ENCODE peak calls at places on chromosomes 5 and 9, in eight cellular contexts. Y is stimulated activated CD4-positive, alpha-beta T cell treated with anti-CD3 and anti-CD28 coated beads, Interleukin-15, amount 100 ng/mL, for 1 hour; O is stimulated activated CD8-positive, alpha-beta memory T cell treated with anti-CD3 and anti-CD28 coated beads, Interleukin-2, amount 100 ng/mL, for 48 hours; B is Right ventricle myocardium superior; Z is amniotic stem cell; F is activated gamma-delta T cell; T is smooth muscle cell of the brain vasculature; Q is NCI-H1092. S is an unnamed sample.

GRCh38 chr9:13213337-13213736 is 66.2 kb downstream of the MPDZ start:
- DNase-seq in Y (no peak), O (no peak), B (no peak), Z (no peak), F (no peak), T (peak), Q (no peak), S (no peak)

GRCh38 chr5:54887663-54888062 is 97.7 kb downstream of the ESM1 start:
- DNase-seq in Y (no peak), O (no peak), B (no peak), Z (no peak), F (no peak), T (no peak), Q (no peak), S (no peak)

GRCh38 chr5:95620870-95621838 is 1.3 kb downstream of the GPR150 start:
- DNase-seq in Y (peak), O (peak), B (peak), Z (no peak), F (peak), T (no peak), Q (peak), S (no peak)

GRCh38 chr5:88251048-88251711 is 17.5 kb downstream of the TMEM161B start:
- DNase-seq in Y (no peak), O (no peak), B (no peak), Z (no peak), F (no peak), T (no peak), Q (no peak), S (no peak)

GRCh38 chr5:149855371-149855770 is 89.2 kb downstream of the PDE6A start:
- DNase-seq in Y (no peak), O (no peak), B (no peak), Z (no peak), F (no peak), T (no peak), Q (no peak), S (no peak)

GRCh38 chr9:19050637-19051591 is 1.7 kb downstream of the RRAGA start:
- DNase-seq in Y (no peak), O (no peak), B (no peak), Z (no peak), F (no peak), T (no peak), Q (no peak), S (no peak)

GRCh38 chr9:20538956-20539355 is 83.3 kb downstream of the MLLT3 start:
- DNase-seq in Y (no peak), O (no peak), B (no peak), Z (no peak), F (no peak), T (no peak), Q (no peak), S (no peak)

GRCh38 chr9:105355810-105356209 is 92.0 kb upstream of the FSD1L start:
- DNase-seq in Y (no peak), O (no peak), B (no peak), Z (no peak), F (no peak), T (no peak), Q (no peak), S (no peak)

GRCh38 chr5:14019768-14020167 is 75.3 kb upstream of the DNAH5 start:
- DNase-seq in Y (no peak), O (no peak), B (no peak), Z (no peak), F (no peak), T (no peak), Q (no peak), S (no peak)

GRCh38 chr9:135087899-135088347 is 455 bp downstream of the OLFM1 start:
- DNase-seq in Y (no peak), O (no peak), B (no peak), Z (no peak), F (no peak), T (no peak), Q (no peak), S (no peak)

GRCh38 chr5:159906957-159907356 is 9.3 kb upstream of the ADRA1B start:
- DNase-seq in Y (no peak), O (no peak), B (no peak), Z (no peak), F (no peak), T (no peak), Q (no peak), S (no peak)

GRCh38 chr5:31364881-31365636 is 166.8 kb downstream of the DROSHA start:
- DNase-seq in Y (no peak), O (no peak), B (no peak), Z (peak), F (no peak), T (no peak), Q (no peak), S (no peak)

GRCh38 chr9:111298831-111299603 is 31.0 kb downstream of the OR2K2 start:
- DNase-seq in Y (no peak), O (no peak), B (peak), Z (peak), F (no peak), T (peak), Q (peak), S (peak)

GRCh38 chr5:96687812-96688453 is 25.8 kb downstream of the CAST start:
- DNase-seq in Y (no peak), O (no peak), B (no peak), Z (peak), F (no peak), T (peak), Q (peak), S (peak)

GRCh38 chr9:131291795-131292315 is 2.3 kb downstream of the PLPP7 start:
- DNase-seq in Y (no peak), O (no peak), B (no peak), Z (no peak), F (no peak), T (no peak), Q (no peak), S (no peak)

GRCh38 chr5:20420991-20421595 is 433.1 kb upstream of the CDH18 start:
- DNase-seq in Y (no peak), O (no peak), B (no peak), Z (no peak), F (no peak), T (no peak), Q (no peak), S (no peak)

GRCh38 chr5:172870807-172871431 is 36.9 kb downstream of the ERGIC1 start:
- DNase-seq in Y (no peak), O (no peak), B (peak), Z (no peak), F (no peak), T (no peak), Q (no peak), S (no peak)

GRCh38 chr5:57442080-57442839 is 40.4 kb downstream of the ACTBL2 start:
- DNase-seq in Y (no peak), O (no peak), B (no peak), Z (peak), F (no peak), T (peak), Q (no peak), S (peak)

GRCh38 chr9:127178646-127179632 is 56.5 kb upstream of the ANGPTL2 start:
- DNase-seq in Y (no peak), O (no peak), B (no peak), Z (no peak), F (no peak), T (no peak), Q (no peak), S (no peak)

GRCh38 chr5:42374722-42375273 is 48.4 kb upstream of the GHR start:
- DNase-seq in Y (no peak), O (no peak), B (no peak), Z (no peak), F (no peak), T (no peak), Q (no peak), S (no peak)

GRCh38 chr5:39765381-39765780 is 340.6 kb upstream of the DAB2 start:
- DNase-seq in Y (no peak), O (no peak), B (no peak), Z (no peak), F (no peak), T (no peak), Q (no peak), S (no peak)

GRCh38 chr9:105044458-105044857 is 116.5 kb upstream of the ABCA1 start:
- DNase-seq in Y (no peak), O (no peak), B (peak), Z (no peak), F (no peak), T (no peak), Q (no peak), S (no peak)

GRCh38 chr5:74468421-74468820 is 172.1 kb downstream of the ENC1 start:
- DNase-seq in Y (no peak), O (no peak), B (no peak), Z (no peak), F (no peak), T (no peak), Q (no peak), S (no peak)

GRCh38 chr9:35553670-35554543 is 51.2 kb upstream of the TESK1 start:
- DNase-seq in Y (no peak), O (peak), B (peak), Z (no peak), F (no peak), T (peak), Q (peak), S (peak)

GRCh38 chr5:79774855-79775237 is 85.2 kb downstream of the CMYA5 start:
- DNase-seq in Y (no peak), O (no peak), B (no peak), Z (no peak), F (no peak), T (no peak), Q (no peak), S (no peak)

GRCh38 chr9:134406366-134407122 is 80.3 kb downstream of the RXRA start:
- DNase-seq in Y (no peak), O (no peak), B (peak), Z (no peak), F (no peak), T (no peak), Q (no peak), S (no peak)

GRCh38 chr5:112784726-112785125 is 47.0 kb downstream of the APC start:
- DNase-seq in Y (no peak), O (no peak), B (no peak), Z (no peak), F (no peak), T (no peak), Q (no peak), S (no peak)

GRCh38 chr5:146667633-146668032 is 151.6 kb upstream of the GPR151 start:
- DNase-seq in Y (no peak), O (no peak), B (no peak), Z (peak), F (no peak), T (no peak), Q (no peak), S (peak)

GRCh38 chr5:33148076-33148501 is 292.7 kb upstream of the TARS1 start:
- DNase-seq in Y (no peak), O (no peak), B (peak), Z (peak), F (no peak), T (peak), Q (no peak), S (no peak)